ENCODE peak calls at places on chromosomes 6 and 20, in ten cellular contexts. E is ovary; X is PC-3; U is PC-9; S is neural progenitor cell; F is WERI-Rb-1; O is sigmoid colon; W is naive thymus-derived CD4-positive, alpha-beta T cell; P is pancreas; I is CD8-positive, alpha-beta memory T cell. H is an unnamed sample. For H3K9me3 and H3K27me3, the result is how much of the 10 kb centered on the place peaks cover.

GRCh38 chr6:80338201-80338836 is 231.8 kb downstream of the BCKDHB start:
- DNase-seq in E (peak), X (peak), U (peak), S (peak), F (peak), O (peak), W (peak), P (peak), I (peak), H (peak)

GRCh38 chr6:7938562-7939185 is 28.1 kb upstream of the TXNDC5 start:
- DNase-seq in E (no peak), X (no peak), U (no peak), S (no peak), F (no peak), O (no peak), W (no peak), P (no peak), I (no peak), H (no peak)

GRCh38 chr6:47701374-47701773 is 3.0 kb downstream of the ADGRF4 start:
- DNase-seq in E (no peak), X (peak), U (peak), S (no peak), F (no peak), O (no peak), W (no peak), P (no peak), I (no peak), H (no peak)

GRCh38 chr6:141988954-141989705 is 143.6 kb upstream of the GJE1 start:
- DNase-seq in E (no peak), X (peak), U (peak), S (peak), F (peak), O (no peak), W (peak), P (no peak), I (no peak), H (peak)

GRCh38 chr6:139762587-139763031 is 388.2 kb upstream of the CITED2 start:
- DNase-seq in E (no peak), X (peak), U (no peak), S (no peak), F (no peak), O (no peak), W (no peak), P (no peak), I (no peak), H (no peak)

GRCh38 chr6:12119085-12119588 is 107.0 kb downstream of the HIVEP1 start:
- DNase-seq in E (no peak), X (no peak), U (no peak), S (no peak), F (no peak), O (no peak), W (peak), P (no peak), I (peak), H (no peak)

GRCh38 chr6:95216560-95216959 is 360.8 kb upstream of the MANEA start:
- DNase-seq in E (no peak), X (no peak), U (no peak), S (no peak), F (no peak), O (no peak), W (no peak), P (no peak), I (no peak), H (no peak)

GRCh38 chr20:45268531-45268930 is 14.2 kb upstream of the SLPI start:
- DNase-seq in E (no peak), X (peak), U (no peak), S (no peak), F (no peak), O (no peak), W (no peak), P (no peak), I (no peak), H (peak)

GRCh38 chr6:7827142-7827541 is 83.4 kb downstream of the TXNDC5 start:
- DNase-seq in E (no peak), X (peak), U (no peak), S (no peak), F (no peak), O (no peak), W (no peak), P (no peak), I (no peak), H (no peak)

GRCh38 chr6:153108320-153108719 is 22.8 kb downstream of the RGS17 start:
- DNase-seq in E (no peak), X (peak), U (no peak), S (peak), F (no peak), O (no peak), W (no peak), P (no peak), I (no peak), H (no peak)

GRCh38 chr6:109013551-109014101 is 81.0 kb downstream of the SESN1 start:
- DNase-seq in E (no peak), X (no peak), U (no peak), S (no peak), F (no peak), O (no peak), W (peak), P (no peak), I (no peak), H (no peak)
- H3K4me3 ChIP-seq in E (no peak), X (no peak), U (no peak), S (no peak), F (no peak), O (no peak), W (no peak), P (no peak), I (no peak), H (no peak)

DNA sequence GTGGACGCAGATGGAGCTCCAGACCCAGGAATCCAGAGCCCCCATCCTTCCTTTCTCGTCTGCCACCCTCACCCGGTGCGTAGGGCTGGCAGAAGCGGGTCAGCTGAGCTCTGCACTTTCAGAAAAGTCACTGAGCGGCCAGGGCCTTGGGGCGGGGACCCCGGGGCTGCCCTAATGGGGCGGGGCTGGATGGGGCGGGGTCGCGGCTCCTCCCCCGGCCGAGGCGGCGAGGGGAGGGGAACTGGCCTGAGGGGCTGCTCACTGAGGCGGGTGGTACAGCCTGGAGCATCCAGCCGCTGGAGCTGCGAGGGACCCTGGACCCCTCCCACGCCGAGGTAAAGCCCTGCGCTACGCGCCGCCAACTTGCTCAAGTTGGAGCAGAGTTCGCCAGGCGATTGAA is at the start of the genes DEFB124 and REM1:
- DNase-seq in E (peak), X (no peak), U (no peak), S (peak), F (no peak), O (peak), W (no peak), P (no peak), I (no peak), H (no peak)
- H3K9me3 ChIP-seq in E (under half), X (under half), U (under half), S (under half), F (under half), O (under half), W (under half), P (under half), I (under half), H (under half)

DNA sequence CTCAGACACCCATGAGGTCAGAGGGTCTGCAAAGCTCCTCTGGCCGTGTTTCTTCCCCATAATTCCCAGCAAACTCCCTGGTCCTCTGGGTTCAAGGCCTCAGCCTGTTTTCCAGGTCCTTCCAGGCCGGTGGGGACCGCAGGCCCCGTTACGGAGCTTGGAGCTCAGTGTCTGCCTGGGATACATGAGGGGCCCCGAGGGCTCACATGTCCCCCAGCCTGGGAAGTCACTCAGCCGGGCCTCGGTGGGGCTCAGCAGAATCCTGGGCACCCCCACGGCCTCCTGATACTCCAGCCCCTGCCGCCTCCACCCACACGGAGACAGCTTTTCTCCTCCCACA is 3.4 kb upstream of the SULF2 start:
- DNase-seq in E (no peak), X (no peak), U (no peak), S (no peak), F (no peak), O (no peak), W (no peak), P (no peak), I (no peak), H (no peak)
- H3K27me3 ChIP-seq in E (under half), X (under half), U (under half), S (under half), F (under half), O (under half), W (under half), P (under half), I (under half), H (under half)

GRCh38 chr6:27754408-27754782 is 157.8 kb downstream of the OR2B2 start:
- DNase-seq in E (no peak), X (no peak), U (no peak), S (no peak), F (no peak), O (no peak), W (no peak), P (no peak), I (no peak), H (no peak)
- H3K4me3 ChIP-seq in E (peak), X (peak), U (peak), S (peak), F (peak), O (no peak), W (peak), P (no peak), I (no peak), H (peak)

GRCh38 chr6:26646074-26646473 is 13.5 kb downstream of the ZNF322 start:
- DNase-seq in E (no peak), X (no peak), U (no peak), S (no peak), F (no peak), O (no peak), W (no peak), P (no peak), I (no peak), H (no peak)
- H3K9me3 ChIP-seq in E (under half), X (under half), U (under half), S (under half), F (under half), O (under half), W (under half), P (under half), I (under half), H (under half)

GRCh38 chr20:32357869-32358631 is at the start of gene ASXL1:
- DNase-seq in E (peak), X (peak), U (peak), S (peak), F (peak), O (peak), W (peak), P (peak), I (peak), H (peak)
- H3K27me3 ChIP-seq in E (under half), X (under half), U (under half), S (under half), F (under half), O (under half), W (under half), P (under half), I (under half), H (under half)

GRCh38 chr6:165662041-165662491 is 975 bp downstream of the PDE10A start:
- DNase-seq in E (no peak), X (no peak), U (no peak), S (peak), F (no peak), O (no peak), W (no peak), P (no peak), I (no peak), H (no peak)

GRCh38 chr6:165660881-165661415 is 2.1 kb downstream of the PDE10A start:
- DNase-seq in E (no peak), X (no peak), U (no peak), S (peak), F (no peak), O (no peak), W (no peak), P (no peak), I (no peak), H (no peak)

GRCh38 chr6:165658395-165659058 is 4.5 kb downstream of the PDE10A start:
- DNase-seq in E (no peak), X (no peak), U (no peak), S (no peak), F (no peak), O (no peak), W (no peak), P (no peak), I (no peak), H (no peak)

GRCh38 chr6:165661416-165662001 is 1.5 kb downstream of the PDE10A start:
- DNase-seq in E (no peak), X (no peak), U (no peak), S (peak), F (no peak), O (no peak), W (no peak), P (no peak), I (no peak), H (no peak)

GRCh38 chr6:165659945-165660862 is 2.8 kb downstream of the PDE10A start:
- DNase-seq in E (no peak), X (no peak), U (no peak), S (peak), F (no peak), O (no peak), W (no peak), P (no peak), I (no peak), H (no peak)
- H3K4me3 ChIP-seq in E (peak), X (peak), U (no peak), S (peak), F (no peak), O (peak), W (no peak), P (peak), I (no peak), H (peak)